ENCODE peak calls at places on chromosome 14, in five cellular contexts. T is activated CD8-positive, alpha-beta T cell treated with anti-CD3 and anti-CD28 coated beads for 36 hours; D is GM20000; J is fibroblast of mammary gland; U is heart left ventricle. Q is an unnamed sample.

GRCh38 chr14:32813401-32813800 is 125.3 kb upstream of the NPAS3 start:
- DNase-seq in J (no peak), U (no peak), T (no peak), D (no peak), Q (no peak)

GRCh38 chr14:71397371-71397770 is 490.1 kb downstream of the PCNX1 start:
- DNase-seq in J (no peak), T (no peak), U (no peak), D (no peak), Q (no peak)

GRCh38 chr14:23617539-23617938 is 18.6 kb upstream of the DHRS2 start:
- DNase-seq in J (no peak), T (no peak), U (no peak), D (no peak), Q (no peak)

GRCh38 chr14:25431211-25432076 is 381.5 kb upstream of the STXBP6 start:
- DNase-seq in D (no peak), T (peak), J (peak), U (no peak), Q (peak)

GRCh38 chr14:51828017-51828797 is 32.2 kb upstream of the GNG2 start:
- DNase-seq in T (peak), D (peak), J (peak), U (peak), Q (peak)

GRCh38 chr14:85195872-85196477 is 334.0 kb upstream of the FLRT2 start:
- DNase-seq in U (no peak), T (no peak), D (no peak), J (peak), Q (peak)

GRCh38 chr14:77467801-77468200 is 9.9 kb downstream of the AHSA1 start:
- DNase-seq in U (no peak), D (no peak), J (no peak), T (no peak), Q (no peak)

GRCh38 chr14:55948399-55948798 is 169.8 kb upstream of the PELI2 start:
- DNase-seq in U (no peak), T (no peak), D (no peak), J (no peak), Q (no peak)

GRCh38 chr14:33404964-33405574 is 466.4 kb downstream of the NPAS3 start:
- DNase-seq in J (no peak), T (no peak), U (no peak), D (no peak), Q (no peak)

GRCh38 chr14:32710351-32711102 is 228.2 kb upstream of the NPAS3 start:
- DNase-seq in D (no peak), J (peak), U (no peak), T (no peak), Q (peak)

GRCh38 chr14:20790439-20791116 is 9.5 kb downstream of the RNASE6 start:
- DNase-seq in J (no peak), D (no peak), T (no peak), U (no peak), Q (no peak)

GRCh38 chr14:51674294-51675002 is 22.7 kb downstream of the FRMD6 start:
- DNase-seq in U (no peak), T (no peak), J (peak), D (no peak), Q (peak)

GRCh38 chr14:71686677-71687076 is 245.6 kb upstream of the RGS6 start:
- DNase-seq in J (peak), D (no peak), U (no peak), T (no peak), Q (no peak)

GRCh38 chr14:45057881-45058364 is 26.0 kb upstream of the PRPF39 start:
- DNase-seq in T (no peak), D (no peak), J (no peak), U (no peak), Q (no peak)

GRCh38 chr14:38887696-38888095 is 215.3 kb downstream of the SEC23A start:
- DNase-seq in U (no peak), T (no peak), D (no peak), J (no peak), Q (no peak)

GRCh38 chr14:75803768-75804167 is 142.7 kb downstream of the TTLL5 start:
- DNase-seq in T (no peak), J (no peak), D (no peak), U (no peak), Q (no peak)

GRCh38 chr14:39426605-39427004 is 5.6 kb downstream of the FBXO33 start:
- DNase-seq in D (peak), T (no peak), J (peak), U (no peak), Q (peak)

GRCh38 chr14:34030864-34031263 is 80.0 kb upstream of the EGLN3 start:
- DNase-seq in T (no peak), J (peak), U (no peak), D (no peak), Q (no peak)

GRCh38 chr14:34684578-34684977 is 29.8 kb downstream of the CFL2 start:
- DNase-seq in J (peak), U (no peak), D (no peak), T (no peak), Q (no peak)

GRCh38 chr14:89067293-89067972 is 243.0 kb downstream of the TTC8 start:
- DNase-seq in D (no peak), U (no peak), T (peak), J (no peak), Q (no peak)

GRCh38 chr14:68548194-68549056 is 244.4 kb downstream of the ZFP36L1 start:
- DNase-seq in D (no peak), U (peak), T (no peak), J (peak), Q (peak)

GRCh38 chr14:24775919-24776318 is 141.9 kb upstream of the GZMB start:
- DNase-seq in J (peak), T (no peak), D (no peak), U (no peak), Q (no peak)

GRCh38 chr14:90726656-90727055 is 89.6 kb downstream of the TTC7B start:
- DNase-seq in U (no peak), J (peak), T (no peak), D (no peak), Q (peak)

GRCh38 chr14:73223049-73223448 is 14.3 kb upstream of the PAPLN start:
- DNase-seq in J (peak), U (no peak), D (peak), T (peak), Q (no peak)

GRCh38 chr14:89384023-89384422 is 33.0 kb downstream of the FOXN3 start:
- DNase-seq in U (no peak), D (peak), T (no peak), J (no peak), Q (no peak)

GRCh38 chr14:92719890-92720323 is 28.5 kb downstream of the LGMN start:
- DNase-seq in T (no peak), J (peak), U (no peak), D (no peak), Q (no peak)

GRCh38 chr14:102951034-102951433 is 28.6 kb downstream of the AMN start:
- DNase-seq in J (no peak), U (no peak), D (no peak), T (no peak), Q (no peak)

GRCh38 chr14:94153750-94154350 is 20.3 kb upstream of the PPP4R4 start:
- DNase-seq in D (no peak), T (no peak), U (no peak), J (no peak), Q (no peak)

GRCh38 chr14:37583358-37584210 is 11.5 kb downstream of the FOXA1 start:
- DNase-seq in J (no peak), U (peak), D (peak), T (no peak), Q (no peak)

GRCh38 chr14:99574099-99574880 is 29.7 kb downstream of the CCDC85C start:
- DNase-seq in T (no peak), U (no peak), D (no peak), J (no peak), Q (peak)

GRCh38 chr14:103122578-103123127 is 608 bp upstream of the TNFAIP2 start:
- DNase-seq in D (no peak), U (peak), J (no peak), T (no peak), Q (no peak)

GRCh38 chr14:101189962-101190560 is 286.5 kb upstream of the RTL1 start:
- DNase-seq in D (no peak), U (no peak), J (no peak), T (no peak), Q (no peak)

GRCh38 chr14:59424707-59425106 is 40.5 kb downstream of the GPR135 start:
- DNase-seq in J (peak), T (no peak), D (no peak), U (peak), Q (no peak)

GRCh38 chr14:31965735-31966598 is 111.1 kb upstream of the ARHGAP5 start:
- DNase-seq in J (no peak), D (no peak), T (no peak), U (no peak), Q (peak)

GRCh38 chr14:89085154-89086059 is 261.0 kb downstream of the TTC8 start:
- DNase-seq in U (no peak), J (peak), T (no peak), D (no peak), Q (no peak)

DNA sequence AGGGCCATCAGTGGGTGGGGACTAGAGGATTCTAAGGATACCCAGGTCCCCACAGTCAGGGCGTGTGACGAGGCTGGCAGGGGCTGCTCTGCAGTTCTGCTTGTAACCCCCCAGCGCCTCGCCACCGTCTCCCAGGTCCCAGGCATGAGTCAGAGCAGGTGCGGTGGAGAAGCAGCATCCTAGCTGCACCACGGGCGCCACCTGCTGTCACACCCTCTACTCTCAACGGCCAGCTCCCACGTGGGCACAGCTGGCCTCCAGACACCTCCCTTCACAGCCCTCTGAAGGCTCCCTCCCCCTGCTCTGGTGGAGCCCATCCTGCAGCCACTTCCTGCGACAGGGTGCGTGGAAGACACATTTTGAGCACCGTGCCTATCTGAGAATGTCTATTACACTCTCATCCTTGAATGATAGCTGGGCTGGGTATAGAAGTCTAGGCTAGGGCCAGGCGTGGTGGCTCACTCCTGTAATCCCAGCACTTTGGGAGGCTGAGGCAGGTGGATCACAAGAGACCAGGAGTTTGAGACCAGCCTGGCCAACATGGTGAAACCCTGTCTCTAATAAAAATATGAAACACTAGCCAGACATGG is 6.9 kb upstream of the NUDT14 start:
- DNase-seq in D (no peak), T (peak), J (no peak), U (no peak), Q (no peak)
- TF ChIP-seq CTCF in D (no peak), T (no peak), J (no peak), U (no peak), Q (peak)

DNA sequence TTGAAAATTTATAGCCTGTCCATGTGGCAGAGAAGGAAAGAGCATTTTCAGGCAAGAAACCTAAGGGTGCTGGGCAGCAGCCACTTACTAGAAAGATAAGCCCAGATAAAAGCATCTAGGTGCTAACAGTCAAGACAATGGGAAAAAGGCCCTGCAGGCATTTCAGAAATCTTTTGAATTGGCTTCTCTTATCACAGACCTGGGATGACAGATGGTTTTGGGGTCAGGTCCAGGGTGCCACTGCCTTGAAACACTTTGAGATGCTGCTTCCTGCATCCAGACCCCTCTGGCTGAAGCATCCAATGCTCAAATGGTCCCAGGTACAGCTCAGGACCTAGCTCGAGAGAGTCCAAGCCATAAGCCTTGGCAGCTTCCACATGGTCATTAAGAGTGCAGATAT is 466.5 kb downstream of the FSCB start:
- DNase-seq in U (no peak), D (no peak), T (no peak), J (no peak), Q (no peak)
- TF ChIP-seq CTCF in U (no peak), D (no peak), T (no peak), J (no peak), Q (no peak)

GRCh38 chr14:66657780-66658179 is 149.8 kb downstream of the GPHN start:
- DNase-seq in D (no peak), T (no peak), J (no peak), U (no peak), Q (no peak)

DNA sequence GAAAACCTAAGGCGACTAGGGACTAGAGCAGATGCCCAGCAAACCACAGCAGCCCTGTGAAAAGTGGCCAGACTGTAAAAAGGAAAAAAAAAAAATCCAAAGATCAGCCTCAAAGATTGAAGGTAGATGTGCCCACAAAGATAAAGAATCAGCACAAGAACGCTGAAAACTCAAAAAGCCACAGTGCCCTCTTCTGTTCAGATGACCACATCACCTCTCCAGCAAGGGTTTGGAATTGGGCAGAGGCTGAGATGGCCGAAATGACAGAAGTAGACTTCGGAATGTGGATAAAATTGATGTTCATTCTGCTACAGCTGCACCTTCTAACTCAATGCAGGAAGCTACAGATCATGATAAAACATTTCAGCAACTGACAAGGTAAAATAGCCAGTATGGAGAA is 154.4 kb downstream of the GPHN start:
- DNase-seq in T (no peak), U (no peak), D (no peak), J (peak), Q (peak)
- TF ChIP-seq CTCF in T (peak), U (peak), D (no peak), J (peak), Q (peak)

GRCh38 chr14:47276931-47277330 is 398.5 kb downstream of the MDGA2 start:
- DNase-seq in U (no peak), T (no peak), D (no peak), J (no peak), Q (no peak)

GRCh38 chr14:47284283-47284682 is 391.1 kb downstream of the MDGA2 start:
- DNase-seq in U (no peak), J (no peak), D (no peak), T (no peak), Q (no peak)

GRCh38 chr14:47273939-47274338 is 401.5 kb downstream of the MDGA2 start:
- DNase-seq in D (no peak), T (no peak), J (no peak), U (no peak), Q (no peak)

GRCh38 chr14:47277703-47278102 is 397.7 kb downstream of the MDGA2 start:
- DNase-seq in T (no peak), J (peak), D (no peak), U (no peak), Q (peak)

GRCh38 chr14:47278233-47278842 is 397.1 kb downstream of the MDGA2 start:
- DNase-seq in T (peak), J (peak), D (peak), U (no peak), Q (peak)
- TF ChIP-seq CTCF in T (peak), J (peak), D (peak), U (peak), Q (peak)

GRCh38 chr14:57709909-57710308 is 156.0 kb downstream of the SLC35F4 start:
- DNase-seq in U (no peak), T (no peak), D (no peak), J (no peak), Q (no peak)

GRCh38 chr14:57712698-57713097 is 153.2 kb downstream of the SLC35F4 start:
- DNase-seq in T (no peak), U (no peak), J (no peak), D (no peak), Q (no peak)

GRCh38 chr14:57712101-57712500 is 153.8 kb downstream of the SLC35F4 start:
- DNase-seq in J (peak), D (no peak), T (no peak), U (no peak), Q (no peak)

DNA sequence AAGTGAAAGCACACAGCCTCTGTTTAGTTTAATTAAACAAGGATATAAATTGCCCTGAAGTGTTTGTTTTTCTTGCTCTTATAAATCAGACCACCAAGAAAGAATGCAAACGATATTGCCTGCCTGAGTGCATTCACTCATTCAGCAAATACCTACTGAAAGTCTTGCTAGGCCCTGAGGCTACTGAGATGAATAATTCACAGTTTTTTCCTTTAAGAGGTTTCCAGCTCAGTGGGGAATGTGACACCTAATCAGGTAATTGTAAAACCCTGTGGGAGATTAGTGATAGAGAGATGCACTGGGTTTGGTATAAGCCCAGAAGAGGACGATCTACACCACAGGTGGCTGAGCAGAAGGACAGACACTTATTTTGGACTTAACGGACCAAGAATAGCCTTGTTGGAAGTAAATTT is 151.4 kb downstream of the SLC35F4 start:
- DNase-seq in T (no peak), J (no peak), D (no peak), U (no peak), Q (peak)
- TF ChIP-seq CTCF in T (no peak), J (no peak), D (no peak), U (no peak), Q (no peak)

GRCh38 chr14:22163051-22163450 is 426.0 kb downstream of the DAD1 start:
- DNase-seq in U (no peak), J (peak), D (no peak), T (no peak), Q (peak)
- TF ChIP-seq CTCF in U (peak), J (no peak), D (peak), T (no peak), Q (no peak)